ENCODE peak calls at places on chromosome 12, in four cellular contexts. One of them, this sample, is unnamed.

GRCh38 chr12:52591521-52591920 is 9.7 kb downstream of the KRT72 start:
- DNase-seq in GM12878: no peak
- DNase-seq in HepG2: no peak
- DNase-seq in WTC11: no peak
- DNase-seq in this sample: no peak

GRCh38 chr12:75437564-75437963 is 43.0 kb upstream of the GLIPR1 start:
- DNase-seq in GM12878: no peak
- DNase-seq in HepG2: peak
- DNase-seq in WTC11: no peak
- DNase-seq in this sample: no peak

GRCh38 chr12:124453419-124454351 is 113.7 kb downstream of the NCOR2 start:
- DNase-seq in WTC11: no peak
- DNase-seq in GM12878: peak
- DNase-seq in HepG2: no peak
- DNase-seq in this sample: no peak

GRCh38 chr12:112252184-112252583 is 126.8 kb downstream of the TRAFD1 start:
- DNase-seq in GM12878: no peak
- DNase-seq in HepG2: no peak
- DNase-seq in WTC11: no peak
- DNase-seq in this sample: no peak

GRCh38 chr12:93128332-93128707 is 199.2 kb upstream of the EEA1 start:
- DNase-seq in GM12878: no peak
- DNase-seq in HepG2: no peak
- DNase-seq in WTC11: no peak
- DNase-seq in this sample: no peak

GRCh38 chr12:95277139-95277538 is 59.5 kb downstream of the VEZT start:
- DNase-seq in GM12878: no peak
- DNase-seq in HepG2: no peak
- DNase-seq in WTC11: no peak
- DNase-seq in this sample: no peak

GRCh38 chr12:94235894-94236293 is 87.5 kb downstream of the PLXNC1 start:
- DNase-seq in WTC11: no peak
- DNase-seq in HepG2: no peak
- DNase-seq in GM12878: no peak
- DNase-seq in this sample: no peak

GRCh38 chr12:113140706-113141105 is 5.1 kb upstream of the RASAL1 start:
- DNase-seq in HepG2: no peak
- DNase-seq in WTC11: no peak
- DNase-seq in GM12878: no peak
- DNase-seq in this sample: no peak

GRCh38 chr12:124004233-124004875 is 31.3 kb downstream of the ZNF664 start:
- DNase-seq in GM12878: no peak
- DNase-seq in WTC11: no peak
- DNase-seq in HepG2: no peak
- DNase-seq in this sample: no peak

GRCh38 chr12:106841471-106842302 is 67.2 kb downstream of the RIC8B start:
- DNase-seq in GM12878: no peak
- DNase-seq in WTC11: no peak
- DNase-seq in HepG2: peak
- DNase-seq in this sample: peak

GRCh38 chr12:24436667-24437066 is 487.2 kb upstream of the SOX5 start:
- DNase-seq in HepG2: no peak
- DNase-seq in WTC11: no peak
- DNase-seq in GM12878: no peak
- DNase-seq in this sample: no peak

GRCh38 chr12:98498635-98499034 is 16.8 kb upstream of the TMPO start:
- DNase-seq in HepG2: no peak
- DNase-seq in WTC11: no peak
- DNase-seq in GM12878: no peak
- DNase-seq in this sample: no peak

GRCh38 chr12:128914908-128915563 is 61.8 kb downstream of the GLT1D1 start:
- DNase-seq in HepG2: no peak
- DNase-seq in GM12878: peak
- DNase-seq in WTC11: no peak
- DNase-seq in this sample: no peak

GRCh38 chr12:6871052-6871957 is 1.8 kb downstream of the SPSB2 start:
- DNase-seq in GM12878: no peak
- DNase-seq in WTC11: no peak
- DNase-seq in HepG2: no peak
- DNase-seq in this sample: peak

GRCh38 chr12:98741615-98742265 is 96.7 kb downstream of the APAF1 start:
- DNase-seq in WTC11: no peak
- DNase-seq in HepG2: no peak
- DNase-seq in GM12878: no peak
- DNase-seq in this sample: no peak

GRCh38 chr12:54412786-54413185 is 6.3 kb downstream of the ITGA5 start:
- DNase-seq in HepG2: no peak
- DNase-seq in GM12878: no peak
- DNase-seq in WTC11: no peak
- DNase-seq in this sample: no peak

GRCh38 chr12:27861428-27862167 is 81.6 kb upstream of the MANSC4 start:
- DNase-seq in HepG2: no peak
- DNase-seq in WTC11: no peak
- DNase-seq in GM12878: peak
- DNase-seq in this sample: no peak

GRCh38 chr12:66152732-66153131 is 17.1 kb downstream of the TMBIM4 start:
- DNase-seq in GM12878: no peak
- DNase-seq in HepG2: no peak
- DNase-seq in WTC11: no peak
- DNase-seq in this sample: no peak
- TF ChIP-seq ETV6 in GM12878: no peak
- TF ChIP-seq ETV6 in HepG2: no peak
- TF ChIP-seq ETV6 in WTC11: no peak
- TF ChIP-seq ETV6 in this sample: no peak

GRCh38 chr12:67433393-67434175 is 164.4 kb downstream of the CAND1 start:
- DNase-seq in GM12878: no peak
- DNase-seq in HepG2: no peak
- DNase-seq in WTC11: no peak
- DNase-seq in this sample: peak
- TF ChIP-seq ETV6 in GM12878: no peak
- TF ChIP-seq ETV6 in HepG2: no peak
- TF ChIP-seq ETV6 in WTC11: no peak
- TF ChIP-seq ETV6 in this sample: no peak

DNA sequence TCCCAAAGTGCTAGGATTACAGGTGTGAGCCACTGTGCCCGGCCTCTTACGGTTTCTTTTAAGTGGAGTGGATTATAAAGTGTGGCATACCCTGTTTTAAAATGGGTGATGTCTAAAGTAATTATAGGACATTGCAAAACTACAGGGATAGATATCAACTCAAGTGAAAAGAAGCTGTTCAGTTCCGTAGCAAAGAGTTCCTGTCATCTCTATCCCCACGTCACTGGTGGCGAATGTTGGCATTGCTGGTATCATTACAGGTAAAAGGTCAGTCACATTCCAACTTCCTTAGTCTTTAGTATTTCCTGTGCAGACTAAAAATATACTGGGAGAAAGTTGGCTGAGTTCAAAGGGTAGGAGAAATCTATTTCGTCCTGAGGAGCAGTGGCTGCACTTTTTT is 95.6 kb upstream of the SLC38A2 start:
- DNase-seq in GM12878: no peak
- DNase-seq in HepG2: no peak
- DNase-seq in WTC11: no peak
- DNase-seq in this sample: no peak
- TF ChIP-seq ETV6 in GM12878: no peak
- TF ChIP-seq ETV6 in HepG2: no peak
- TF ChIP-seq ETV6 in WTC11: no peak
- TF ChIP-seq ETV6 in this sample: no peak

GRCh38 chr12:67042697-67043131 is 226.4 kb upstream of the CAND1 start:
- DNase-seq in WTC11: peak
- DNase-seq in HepG2: no peak
- DNase-seq in GM12878: no peak
- DNase-seq in this sample: no peak
- TF ChIP-seq ETV6 in WTC11: no peak
- TF ChIP-seq ETV6 in HepG2: no peak
- TF ChIP-seq ETV6 in GM12878: no peak
- TF ChIP-seq ETV6 in this sample: no peak

DNA sequence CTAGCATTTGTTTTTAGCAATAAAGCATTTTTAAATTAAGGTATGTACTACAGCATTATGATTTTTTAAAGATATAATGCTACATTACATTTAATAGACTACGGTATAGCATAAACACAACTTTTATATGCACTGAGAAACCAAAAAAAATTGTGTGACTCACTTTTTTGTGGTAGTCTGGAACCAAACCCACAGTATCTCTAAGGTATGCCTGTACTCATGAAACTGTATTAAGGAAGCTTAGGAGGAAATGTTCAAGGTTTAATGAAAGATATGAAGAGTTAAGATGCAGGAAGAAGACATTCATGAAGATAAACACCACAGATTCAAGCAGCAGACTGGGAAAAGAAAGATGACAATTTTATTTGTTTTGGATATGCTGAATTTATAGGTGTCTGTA is 51.7 kb downstream of the PPP1R12A start:
- DNase-seq in GM12878: no peak
- DNase-seq in HepG2: no peak
- DNase-seq in WTC11: no peak
- DNase-seq in this sample: no peak
- TF ChIP-seq ETV6 in GM12878: no peak
- TF ChIP-seq ETV6 in HepG2: no peak
- TF ChIP-seq ETV6 in WTC11: no peak
- TF ChIP-seq ETV6 in this sample: no peak

GRCh38 chr12:87086118-87086891 is 830.1 kb upstream of the MGAT4C start:
- DNase-seq in HepG2: no peak
- DNase-seq in GM12878: no peak
- DNase-seq in WTC11: no peak
- DNase-seq in this sample: no peak
- TF ChIP-seq ETV6 in HepG2: no peak
- TF ChIP-seq ETV6 in GM12878: no peak
- TF ChIP-seq ETV6 in WTC11: no peak
- TF ChIP-seq ETV6 in this sample: no peak

GRCh38 chr12:46224401-46224800 is 44.4 kb downstream of the SLC38A1 start:
- DNase-seq in WTC11: no peak
- DNase-seq in GM12878: no peak
- DNase-seq in HepG2: no peak
- DNase-seq in this sample: no peak
- TF ChIP-seq ETV6 in WTC11: no peak
- TF ChIP-seq ETV6 in GM12878: no peak
- TF ChIP-seq ETV6 in HepG2: no peak
- TF ChIP-seq ETV6 in this sample: no peak

This sample was measured in K562.